ENCODE peak calls at places on chromosomes 6 and 20, in five cellular contexts. H is IMR-90, S is A549, J is K562, M is GM12878. I is an unnamed sample.
A peak's percentile ranks its signal among the peaks of the same experiment; 100 is the strongest.

GRCh38 chr6:36223706-36224105 is 27.2 kb downstream of the BRPF3 start:
- DNase-seq in S (no peak), H (peak; percentile 38), J (no peak), M (no peak), I (no peak)

GRCh38 chr6:38708483-38708882 is 5.5 kb upstream of the GLO1 start:
- DNase-seq in H (no peak), M (no peak), S (no peak), J (no peak), I (no peak)

GRCh38 chr6:41785689-41786450 is 1.6 kb upstream of the TOMM6 start:
- DNase-seq in H (no peak), S (no peak), M (no peak), J (no peak), I (no peak)

GRCh38 chr20:21182832-21183563 is 57.1 kb downstream of the KIZ start:
- DNase-seq in J (no peak), S (no peak), M (no peak), H (peak; percentile 88), I (no peak)

GRCh38 chr20:1500496-1500895 is 9.3 kb upstream of the SIRPB2 start:
- DNase-seq in H (no peak), M (no peak), J (no peak), S (no peak), I (no peak)

GRCh38 chr6:123808556-123808955 is 4.9 kb downstream of the NKAIN2 start:
- DNase-seq in J (no peak), S (no peak), M (no peak), H (no peak), I (no peak)

GRCh38 chr20:33362898-33363297 is 38.4 kb downstream of the CDK5RAP1 start:
- DNase-seq in M (no peak), S (no peak), J (no peak), H (no peak), I (no peak)

GRCh38 chr6:135251416-135251815 is 70.3 kb downstream of the MYB start:
- DNase-seq in H (no peak), M (no peak), J (no peak), S (no peak), I (no peak)

GRCh38 chr20:36441416-36441815 is 99.9 kb upstream of the MYL9 start:
- DNase-seq in M (no peak), J (no peak), H (no peak), S (no peak), I (no peak)

GRCh38 chr6:89583559-89583958 is 55.0 kb downstream of the LYRM2 start:
- DNase-seq in J (no peak), H (no peak), S (no peak), M (no peak), I (no peak)
- TF ChIP-seq RCOR1 in J (no peak), H (no peak), S (no peak), M (no peak), I (no peak)

GRCh38 chr6:170289971-170290305 is 940 bp downstream of the DLL1 start:
- DNase-seq in S (no peak), H (no peak), J (no peak), M (no peak), I (no peak)

GRCh38 chr6:170289108-170289931 is 1.6 kb downstream of the DLL1 start:
- DNase-seq in M (no peak), J (no peak), H (no peak), S (no peak), I (peak; percentile 57)

GRCh38 chr6:170291271-170292110 is 613 bp upstream of the DLL1 start:
- DNase-seq in M (no peak), S (no peak), H (no peak), J (no peak), I (peak; percentile 59)

GRCh38 chr6:170292111-170292777 is 1.4 kb upstream of the DLL1 start:
- DNase-seq in H (no peak), J (no peak), M (no peak), S (no peak), I (peak; percentile 47)

GRCh38 chr6:170290306-170291128 is at the start of gene DLL1:
- DNase-seq in S (no peak), M (no peak), J (no peak), H (peak; percentile 29), I (peak; percentile 74)
- TF ChIP-seq RCOR1 in S (no peak), M (no peak), J (no peak), H (no peak), I (no peak)

GRCh38 chr20:51565298-51565697 is 22.8 kb upstream of the NFATC2 start:
- DNase-seq in J (no peak), H (no peak), S (no peak), M (no peak), I (no peak)

GRCh38 chr20:51563597-51564332 is 21.2 kb upstream of the NFATC2 start:
- DNase-seq in J (peak; percentile 81), H (peak; percentile 86), M (no peak), S (peak; percentile 81), I (peak; percentile 58)

GRCh38 chr20:51566594-51566993 is 24.1 kb upstream of the NFATC2 start:
- DNase-seq in S (no peak), H (no peak), M (no peak), J (no peak), I (no peak)

GRCh38 chr20:51567622-51568021 is 25.1 kb upstream of the NFATC2 start:
- DNase-seq in H (no peak), J (no peak), M (no peak), S (no peak), I (no peak)

GRCh38 chr20:51565741-51566140 is 23.2 kb upstream of the NFATC2 start:
- DNase-seq in M (no peak), H (peak; percentile 32), J (no peak), S (no peak), I (no peak)
- TF ChIP-seq RCOR1 in M (no peak), H (no peak), J (no peak), S (no peak), I (no peak)

GRCh38 chr6:158572653-158573541 is 13.0 kb downstream of the TMEM181 start:
- DNase-seq in M (no peak), S (no peak), J (no peak), H (no peak), I (no peak)

GRCh38 chr6:158573542-158573931 is 13.6 kb downstream of the TMEM181 start:
- DNase-seq in H (no peak), J (no peak), S (no peak), M (no peak), I (no peak)

GRCh38 chr6:158570681-158570962 is 10.7 kb downstream of the TMEM181 start:
- DNase-seq in H (no peak), S (no peak), M (no peak), J (no peak), I (no peak)

GRCh38 chr6:158574800-158575199 is 14.9 kb downstream of the TMEM181 start:
- DNase-seq in M (no peak), J (no peak), S (no peak), H (no peak), I (no peak)

GRCh38 chr6:158571826-158572652 is 12.1 kb downstream of the TMEM181 start:
- DNase-seq in J (no peak), H (no peak), M (no peak), S (no peak), I (no peak)
- TF ChIP-seq RCOR1 in J (no peak), H (no peak), M (no peak), S (no peak), I (no peak)